ENCODE peak calls at places on chromosome 1, in eight cellular contexts. I is IMR-90; L is RWPE1; V is tibial nerve; P is stimulated activated CD8-positive, alpha-beta memory T cell treated with anti-CD3 and anti-CD28 coated beads, Interleukin-4, amount 100 ng/mL, for 1 hour; Z is prostate gland; H is NCI-H2081; M is non-pigmented ciliary epithelial cell. G is an unnamed sample.
A peak's percentile ranks its signal among the peaks of the same experiment; 100 is the strongest.

GRCh38 chr1:36351222-36351977 is 28.0 kb upstream of the EVA1B start:
- DNase-seq in Z (no peak), P (no peak), I (peak; percentile 86), M (peak; percentile 68), L (peak; percentile 68), H (no peak), V (no peak), G (peak; percentile 88)

GRCh38 chr1:54361342-54361741 is 44.9 kb downstream of the SSBP3 start:
- DNase-seq in I (no peak), P (no peak), V (peak; percentile 33), Z (no peak), M (no peak), L (no peak), H (no peak), G (no peak)

GRCh38 chr1:22080184-22080583 is 27.7 kb downstream of the CDC42 start:
- DNase-seq in L (no peak), H (no peak), I (no peak), M (no peak), V (no peak), P (no peak), Z (no peak), G (no peak)

GRCh38 chr1:88983791-88984552 is 8.5 kb downstream of the KYAT3 start:
- DNase-seq in I (peak; percentile 69), Z (no peak), M (no peak), V (no peak), P (no peak), L (peak; percentile 51), H (peak; percentile 29), G (peak; percentile 79)

GRCh38 chr1:53681647-53682368 is 57.2 kb downstream of the GLIS1 start:
- DNase-seq in Z (peak; percentile 43), V (peak; percentile 14), P (peak; percentile 8), L (peak; percentile 70), H (peak; percentile 53), I (peak; percentile 24), M (no peak), G (no peak)

GRCh38 chr1:209766051-209766450 is 10.2 kb downstream of the TRAF3IP3 start:
- DNase-seq in M (no peak), H (no peak), P (no peak), V (no peak), L (no peak), Z (no peak), I (no peak), G (no peak)

GRCh38 chr1:246372502-246372901 is 134.6 kb downstream of the SMYD3 start:
- DNase-seq in I (no peak), V (no peak), H (no peak), M (no peak), Z (no peak), L (no peak), P (no peak), G (peak; percentile 84)

GRCh38 chr1:23118957-23119792 is 49.5 kb downstream of the LUZP1 start:
- DNase-seq in M (no peak), P (no peak), I (peak; percentile 37), L (no peak), Z (no peak), H (no peak), V (no peak), G (peak; percentile 74)

GRCh38 chr1:212722270-212722945 is 22.8 kb upstream of the BATF3 start:
- DNase-seq in I (no peak), M (no peak), L (no peak), H (peak; percentile 8), Z (no peak), P (no peak), V (no peak), G (no peak)

GRCh38 chr1:240496941-240497340 is 115.0 kb downstream of the GREM2 start:
- DNase-seq in L (no peak), M (no peak), V (no peak), H (no peak), I (no peak), Z (no peak), P (no peak), G (no peak)

GRCh38 chr1:174397261-174397660 is 50.5 kb upstream of the GPR52 start:
- DNase-seq in V (no peak), Z (no peak), M (no peak), H (no peak), L (no peak), I (peak; percentile 54), P (no peak), G (peak; percentile 15)

GRCh38 chr1:230821346-230821745 is 47.0 kb downstream of the C1orf198 start:
- DNase-seq in V (no peak), I (no peak), L (no peak), M (no peak), P (no peak), H (no peak), Z (no peak), G (no peak)

GRCh38 chr1:195804547-195804946 is 803.7 kb downstream of the KCNT2 start:
- DNase-seq in Z (no peak), I (no peak), L (peak; percentile 15), V (no peak), M (no peak), P (no peak), H (peak; percentile 3), G (no peak)

GRCh38 chr1:23393706-23394105 is 24.1 kb upstream of the ZNF436 start:
- DNase-seq in M (no peak), I (peak; percentile 76), P (no peak), L (no peak), V (peak; percentile 54), H (no peak), Z (no peak), G (peak; percentile 89)

G was measured in fibroblast of villous mesenchyme.